ENCODE peak calls at places on chromosomes 16 and 17, in four cellular contexts. V is H1, T is HCT116, Y is K562. A is an unnamed sample.

GRCh38 chr16:70715860-70716357 is 30.1 kb upstream of the MTSS2 start:
- DNase-seq in V (no peak), T (no peak), Y (no peak), A (no peak)

GRCh38 chr17:44376124-44376523 is 12.5 kb upstream of the FAM171A2 start:
- DNase-seq in V (peak), T (no peak), Y (peak), A (no peak)

GRCh38 chr17:2395258-2396170 is 5.3 kb downstream of the MNT start:
- DNase-seq in V (no peak), T (no peak), Y (peak), A (no peak)

GRCh38 chr16:77403732-77404131 is 31.1 kb downstream of the ADAMTS18 start:
- DNase-seq in V (no peak), T (no peak), Y (no peak), A (no peak)

GRCh38 chr16:55056585-55057520 is 126.2 kb downstream of the IRX5 start:
- DNase-seq in V (peak), T (no peak), Y (no peak), A (no peak)

GRCh38 chr16:67399218-67399733 is 6.0 kb upstream of the TPPP3 start:
- DNase-seq in V (peak), T (no peak), Y (peak), A (no peak)

GRCh38 chr17:62662855-62663254 is 35.4 kb downstream of the MRC2 start:
- DNase-seq in V (no peak), T (no peak), Y (no peak), A (no peak)

GRCh38 chr17:49031965-49032928 is 35.1 kb downstream of the IGF2BP1 start:
- DNase-seq in V (peak), T (peak), Y (peak), A (peak)

GRCh38 chr16:75466760-75467159 is 2.3 kb upstream of the TMEM170A start:
- DNase-seq in V (no peak), T (no peak), Y (no peak), A (no peak)

GRCh38 chr17:38457577-38458371 is 29.5 kb downstream of the ARHGAP23 start:
- DNase-seq in V (no peak), T (no peak), Y (no peak), A (no peak)

GRCh38 chr16:70160388-70160787 is 13.2 kb upstream of the CLEC18C start:
- DNase-seq in V (no peak), T (no peak), Y (no peak), A (no peak)

GRCh38 chr16:83068686-83069085 is 441.9 kb downstream of the CDH13 start:
- DNase-seq in V (no peak), T (no peak), Y (no peak), A (no peak)

GRCh38 chr16:228151-228855 is 946 bp downstream of the LUC7L start:
- DNase-seq in V (no peak), T (no peak), Y (peak), A (no peak)

GRCh38 chr17:57461082-57461481 is 204.8 kb downstream of the MSI2 start:
- DNase-seq in V (no peak), T (no peak), Y (no peak), A (no peak)

GRCh38 chr17:9024497-9024896 is 3.2 kb downstream of the NTN1 start:
- DNase-seq in V (no peak), T (no peak), Y (no peak), A (no peak)

GRCh38 chr16:47317465-47318240 is 143.2 kb downstream of the ITFG1 start:
- DNase-seq in V (no peak), T (no peak), Y (no peak), A (no peak)

GRCh38 chr17:58527306-58527705 is 12.9 kb upstream of the MTMR4 start:
- DNase-seq in V (no peak), T (no peak), Y (no peak), A (no peak)
- TF ChIP-seq EGR1 in V (no peak), T (no peak), Y (no peak), A (no peak)

GRCh38 chr16:7545251-7545650 is 212.6 kb downstream of the RBFOX1 start:
- DNase-seq in V (no peak), T (no peak), Y (no peak), A (no peak)
- TF ChIP-seq EGR1 in V (no peak), T (no peak), Y (no peak), A (no peak)

DNA sequence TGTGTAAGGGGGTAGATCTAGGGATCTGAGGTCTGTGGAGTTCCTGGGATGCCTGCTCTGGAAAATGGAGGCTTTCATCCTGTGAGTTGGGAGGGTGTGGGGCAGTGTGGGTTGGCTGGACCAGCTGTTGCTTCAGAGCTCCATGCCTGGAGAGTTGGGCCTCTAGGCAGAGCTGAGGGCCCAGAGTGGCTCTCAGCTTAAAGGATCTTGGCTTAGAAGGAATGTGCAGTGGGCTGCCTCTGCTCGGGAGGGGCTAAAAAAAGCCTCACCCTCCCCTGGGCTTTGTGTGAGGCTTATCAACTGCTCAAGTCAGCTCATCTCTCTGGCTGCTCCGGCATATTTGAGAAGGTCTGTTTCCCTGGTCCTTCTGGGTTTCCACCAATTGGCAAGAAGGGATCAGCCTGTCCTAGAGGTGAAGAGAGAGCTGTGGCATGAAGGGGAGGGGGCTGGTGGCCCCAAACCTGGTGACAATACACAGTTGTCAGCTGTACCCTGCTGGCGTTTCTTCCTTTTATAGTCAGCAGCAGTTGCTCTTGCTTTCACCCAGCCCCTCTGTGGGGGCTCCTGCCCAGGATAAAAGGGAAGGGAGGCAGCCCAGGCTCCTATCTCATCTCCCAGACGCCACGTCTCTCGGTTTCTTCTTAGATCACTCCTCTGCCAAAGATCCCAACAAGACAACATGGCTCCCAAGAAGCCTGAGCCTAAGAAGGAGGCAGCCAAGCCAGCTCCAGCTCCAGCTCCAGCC is at the start of gene MYL4:
- DNase-seq in V (no peak), T (no peak), Y (peak), A (no peak)
- TF ChIP-seq EGR1 in V (no peak), T (no peak), Y (no peak), A (no peak)

GRCh38 chr16:4309102-4309832 is 6.6 kb upstream of the GLIS2 start:
- DNase-seq in V (no peak), T (no peak), Y (no peak), A (no peak)

GRCh38 chr16:4303973-4304372 is 11.9 kb upstream of the GLIS2 start:
- DNase-seq in V (no peak), T (no peak), Y (no peak), A (no peak)

GRCh38 chr16:4309833-4310266 is 6.0 kb upstream of the GLIS2 start:
- DNase-seq in V (peak), T (peak), Y (no peak), A (no peak)

GRCh38 chr16:4307215-4308037 is 8.4 kb upstream of the GLIS2 start:
- DNase-seq in V (peak), T (peak), Y (peak), A (peak)

GRCh38 chr16:4306439-4307214 is 9.2 kb upstream of the GLIS2 start:
- DNase-seq in V (no peak), T (no peak), Y (peak), A (no peak)
- TF ChIP-seq EGR1 in V (no peak), T (no peak), Y (no peak), A (no peak)

GRCh38 chr17:17942846-17943245 is 29.4 kb downstream of the TOM1L2 start:
- DNase-seq in V (no peak), T (no peak), Y (no peak), A (no peak)
- TF ChIP-seq EGR1 in V (no peak), T (no peak), Y (no peak), A (no peak)

GRCh38 chr16:86088816-86089215 is 189.9 kb downstream of the IRF8 start:
- DNase-seq in V (no peak), T (no peak), Y (no peak), A (no peak)

GRCh38 chr16:86087011-86087453 is 188.1 kb downstream of the IRF8 start:
- DNase-seq in V (no peak), T (no peak), Y (no peak), A (no peak)

GRCh38 chr16:86086471-86086870 is 187.5 kb downstream of the IRF8 start:
- DNase-seq in V (no peak), T (no peak), Y (no peak), A (no peak)

GRCh38 chr16:86088287-86088686 is 189.3 kb downstream of the IRF8 start:
- DNase-seq in V (no peak), T (no peak), Y (no peak), A (no peak)

GRCh38 chr16:86087561-86088230 is 188.7 kb downstream of the IRF8 start:
- DNase-seq in V (no peak), T (no peak), Y (no peak), A (no peak)
- TF ChIP-seq EGR1 in V (no peak), T (no peak), Y (no peak), A (no peak)

DNA sequence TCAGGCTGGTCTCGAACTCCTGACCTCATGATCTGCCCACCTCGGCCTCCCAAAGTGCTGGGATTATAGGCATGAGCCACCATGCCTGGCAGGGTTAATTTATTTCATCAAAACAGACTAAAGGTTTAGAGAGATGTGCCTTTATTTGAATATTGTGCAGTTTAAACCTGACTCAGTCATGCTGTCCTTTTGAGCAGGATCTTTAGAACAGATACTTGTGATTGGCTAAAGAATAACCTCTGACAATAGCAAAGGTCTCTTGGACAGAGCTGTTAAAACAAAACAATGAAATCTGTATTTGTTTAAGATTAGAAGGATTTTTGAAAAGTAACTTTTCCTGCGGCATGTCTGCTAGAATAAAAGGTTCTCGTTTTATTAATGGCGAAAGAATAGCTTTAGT is 36.0 kb downstream of the ZNF207 start:
- DNase-seq in V (no peak), T (no peak), Y (no peak), A (no peak)
- TF ChIP-seq EGR1 in V (no peak), T (no peak), Y (no peak), A (no peak)

DNA sequence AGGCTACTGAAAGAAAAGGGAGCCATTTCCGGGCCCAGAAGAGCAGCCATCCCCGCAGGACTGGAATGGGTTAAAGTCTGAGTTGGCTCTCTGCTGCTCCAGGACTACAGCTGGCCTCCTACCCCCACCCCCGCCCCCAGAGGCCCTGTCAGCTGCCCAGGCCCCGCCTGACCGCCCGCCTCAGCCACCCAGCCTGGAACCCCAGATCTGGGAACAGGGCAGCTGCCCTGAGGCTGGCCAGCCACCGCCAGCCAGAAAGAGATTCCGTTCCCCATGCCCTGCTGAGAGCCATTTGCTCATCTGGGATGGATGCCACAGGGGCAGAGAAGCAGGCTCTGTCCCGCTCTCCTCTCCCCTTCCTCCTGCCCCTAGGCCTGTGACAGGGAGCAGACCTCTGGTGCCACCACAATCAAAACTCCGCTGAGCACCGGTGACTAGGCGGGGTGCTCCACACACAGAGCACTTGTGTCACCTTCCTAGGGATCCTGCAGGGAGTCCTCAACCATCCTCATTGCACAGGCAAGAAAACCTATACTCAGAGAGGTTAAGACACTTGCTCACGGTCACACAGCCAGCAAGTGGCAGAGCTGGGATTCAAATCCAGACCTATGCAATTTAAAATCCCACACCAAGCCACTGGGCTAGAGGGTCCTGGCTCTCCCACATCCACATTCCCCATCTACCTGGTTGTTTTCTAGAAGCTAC is 44.1 kb downstream of the ZNF423 start:
- DNase-seq in V (no peak), T (no peak), Y (no peak), A (no peak)
- TF ChIP-seq EGR1 in V (no peak), T (no peak), Y (no peak), A (no peak)

GRCh38 chr17:29732209-29732608 is 109.5 kb upstream of the CORO6 start:
- DNase-seq in V (no peak), T (no peak), Y (no peak), A (no peak)

GRCh38 chr17:29732613-29733012 is 109.9 kb upstream of the CORO6 start:
- DNase-seq in V (no peak), T (peak), Y (peak), A (no peak)

GRCh38 chr17:29734640-29735039 is 111.9 kb upstream of the CORO6 start:
- DNase-seq in V (no peak), T (no peak), Y (no peak), A (no peak)

GRCh38 chr17:29731589-29731929 is 108.8 kb upstream of the CORO6 start:
- DNase-seq in V (no peak), T (no peak), Y (no peak), A (no peak)

DNA sequence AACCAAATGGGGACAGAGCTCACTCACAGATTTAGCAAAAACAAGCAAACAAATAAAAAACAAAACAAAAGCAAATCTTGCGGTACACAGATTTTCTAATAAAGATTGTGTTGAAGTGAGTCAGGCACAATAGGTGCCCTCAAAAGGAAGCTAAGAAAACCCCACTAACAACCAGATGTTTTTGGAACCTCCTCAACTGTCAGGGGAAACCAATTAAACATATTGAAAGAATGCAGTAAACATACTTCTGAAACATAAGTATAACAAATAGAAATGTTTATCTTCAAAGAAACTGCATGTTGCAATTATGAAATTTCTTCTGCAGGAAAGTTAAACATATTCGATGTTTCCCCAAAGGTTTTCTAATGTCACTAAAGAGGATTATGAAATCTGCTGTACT is 110.4 kb upstream of the CORO6 start:
- DNase-seq in V (no peak), T (no peak), Y (no peak), A (no peak)
- TF ChIP-seq EGR1 in V (no peak), T (no peak), Y (no peak), A (no peak)

DNA sequence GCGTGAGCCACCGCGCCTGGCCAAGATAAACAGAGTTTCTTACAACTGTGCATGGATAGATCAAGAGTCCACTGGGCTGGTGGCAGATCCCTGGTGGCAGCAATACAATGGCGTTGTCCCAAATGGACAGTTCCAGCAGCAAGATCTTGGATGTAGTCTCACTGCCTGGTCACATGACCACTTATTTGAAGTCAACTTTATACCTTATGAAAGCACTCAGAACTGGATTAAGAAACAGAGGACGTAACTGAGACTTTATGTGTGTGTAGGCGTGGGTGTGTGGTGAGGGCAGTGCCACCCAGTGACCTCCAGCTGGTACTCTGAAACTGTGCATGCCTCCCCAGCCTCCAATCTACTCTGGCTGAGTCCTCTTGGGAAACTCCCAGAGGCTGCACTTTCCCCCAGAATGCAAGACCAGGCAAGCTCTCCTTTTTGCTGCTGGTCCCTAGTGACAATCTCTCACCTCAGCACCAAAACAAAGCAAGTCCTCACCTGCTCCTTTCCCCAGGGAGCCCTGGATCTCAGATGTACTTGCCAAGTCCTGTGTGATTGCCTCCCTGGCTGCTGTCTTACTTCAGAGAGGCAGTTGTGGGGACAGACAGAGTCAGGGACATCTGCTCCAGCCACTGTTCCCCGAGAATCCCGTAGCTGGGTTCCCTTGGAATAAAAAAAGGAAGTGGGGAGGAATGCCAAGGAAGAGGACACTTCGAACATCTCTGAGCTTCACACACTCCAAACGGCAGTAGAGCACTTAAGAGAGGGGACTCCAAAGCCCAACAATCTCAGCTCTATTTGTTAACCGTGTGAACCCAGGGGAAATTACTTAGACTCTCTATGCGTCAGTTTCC is 11.7 kb upstream of the ST6GALNAC2 start:
- DNase-seq in V (no peak), T (no peak), Y (no peak), A (peak)
- TF ChIP-seq EGR1 in V (no peak), T (no peak), Y (no peak), A (no peak)